ENCODE peak calls at places on chromosomes 12 and 14, in eight cellular contexts. K, U, S, F, V, J, M and N are unnamed samples.

GRCh38 chr14:85195872-85196477 is 334.0 kb upstream of the FLRT2 start:
- DNase-seq in K (peak; percentile 34), U (peak; percentile 43), S (no peak), F (no peak), V (peak; percentile 14), J (no peak), M (peak; percentile 3), N (no peak)

GRCh38 chr12:92411687-92412086 is 266.0 kb upstream of the BTG1 start:
- DNase-seq in K (no peak), U (peak; percentile 19), S (no peak), F (no peak), V (no peak), J (no peak), M (peak; percentile 85), N (no peak)

GRCh38 chr12:110743571-110744093 is 941 bp upstream of the PPP1CC start:
- DNase-seq in K (no peak), U (peak; percentile 65), S (no peak), F (no peak), V (peak; percentile 45), J (no peak), M (peak; percentile 24), N (no peak)

GRCh38 chr12:18737819-18738218 is at the start of the genes CAPZA3 and PLCZ1:
- DNase-seq in K (no peak), U (no peak), S (no peak), F (no peak), V (no peak), J (no peak), M (no peak), N (no peak)

GRCh38 chr12:32501835-32502333 is 102.5 kb downstream of the FGD4 start:
- DNase-seq in K (peak; percentile 91), U (peak; percentile 96), S (no peak), F (no peak), V (peak; percentile 50), J (peak; percentile 70), M (peak; percentile 97), N (no peak)

GRCh38 chr12:112168561-112168971 is 43.2 kb downstream of the TRAFD1 start:
- DNase-seq in K (no peak), U (no peak), S (no peak), F (no peak), V (no peak), J (no peak), M (no peak), N (no peak)

GRCh38 chr14:79254069-79254775 is 957.1 kb downstream of the DIO2 start:
- DNase-seq in K (no peak), U (no peak), S (no peak), F (no peak), V (peak; percentile 81), J (no peak), M (no peak), N (no peak)

GRCh38 chr12:106213721-106214121 is 34.1 kb downstream of the CKAP4 start:
- DNase-seq in K (no peak), U (no peak), S (no peak), F (no peak), V (no peak), J (no peak), M (no peak), N (no peak)

GRCh38 chr12:122421263-122421814 is 1.1 kb downstream of the CLIP1 start:
- DNase-seq in K (peak; percentile 53), U (peak; percentile 66), S (no peak), F (peak; percentile 56), V (peak; percentile 49), J (peak; percentile 18), M (peak; percentile 38), N (no peak)

GRCh38 chr14:68796418-68797101 is 3.7 kb upstream of the ZFP36L1 start:
- DNase-seq in K (peak; percentile 15), U (no peak), S (no peak), F (no peak), V (no peak), J (no peak), M (no peak), N (no peak)